ENCODE peak calls at places on chromosomes 11 and 22, in six cellular contexts. M is HepG2, D is A549, S is endothelial cell of umbilical vein, I is K562, J is GM12878. O is an unnamed sample.

GRCh38 chr11:113179181-113179701 is 135.1 kb upstream of the TTC12 start:
- DNase-seq in S (no peak), D (no peak), M (no peak), I (no peak), J (no peak), O (no peak)

GRCh38 chr11:62340269-62340901 is 3.1 kb downstream of the ASRGL1 start:
- DNase-seq in M (peak; percentile 60), S (peak; percentile 76), I (peak; percentile 39), J (peak; percentile 12), D (peak; percentile 30), O (peak; percentile 74)

GRCh38 chr22:46172522-46172921 is 22.2 kb downstream of the PPARA start:
- DNase-seq in D (no peak), S (no peak), M (no peak), J (no peak), I (no peak), O (no peak)

GRCh38 chr11:74169736-74170458 is 905 bp downstream of the C2CD3 start:
- DNase-seq in D (no peak), I (no peak), S (peak; percentile 4), M (no peak), J (no peak), O (peak; percentile 31)

GRCh38 chr11:2804189-2804588 is 81.4 kb downstream of the CDKN1C start:
- DNase-seq in I (no peak), S (no peak), J (no peak), D (no peak), M (no peak), O (no peak)

GRCh38 chr11:63682045-63682915 is 980 bp downstream of the RTN3 start:
- DNase-seq in D (peak; percentile 42), M (peak; percentile 8), J (no peak), S (peak; percentile 59), I (peak; percentile 30), O (peak; percentile 67)

GRCh38 chr11:75350743-75351540 is 519 bp downstream of the ARRB1 start:
- DNase-seq in D (no peak), J (no peak), M (no peak), S (peak; percentile 60), I (peak; percentile 68), O (peak; percentile 80)

GRCh38 chr11:57224537-57224936 is 12.5 kb downstream of the APLNR start:
- DNase-seq in I (no peak), D (peak; percentile 26), M (no peak), J (no peak), S (no peak), O (no peak)

GRCh38 chr11:68813778-68814177 is 27.9 kb downstream of the CPT1A start:
- DNase-seq in M (no peak), D (no peak), I (no peak), S (no peak), J (no peak), O (no peak)

GRCh38 chr22:49996532-49997220 is 15.9 kb downstream of the IL17REL start:
- DNase-seq in I (no peak), M (no peak), S (no peak), J (no peak), D (no peak), O (no peak)

GRCh38 chr11:86138958-86139357 is 70.1 kb upstream of the PICALM start:
- DNase-seq in I (no peak), J (peak; percentile 84), D (no peak), S (no peak), M (no peak), O (peak; percentile 94)

GRCh38 chr22:37409557-37409956 is 17.7 kb downstream of the ELFN2 start:
- DNase-seq in D (no peak), M (no peak), I (no peak), S (no peak), J (no peak), O (no peak)

GRCh38 chr11:44557464-44557863 is 8.0 kb upstream of the CD82 start:
- DNase-seq in D (no peak), S (no peak), J (no peak), M (no peak), I (no peak), O (peak; percentile 48)

GRCh38 chr11:68025047-68025446 is 5.4 kb upstream of the NDUFS8 start:
- DNase-seq in D (no peak), S (no peak), J (no peak), M (no peak), I (no peak), O (peak; percentile 48)

GRCh38 chr11:61747389-61748285 is 4.8 kb upstream of the MYRF start:
- DNase-seq in J (no peak), D (peak; percentile 78), S (peak; percentile 52), I (peak; percentile 89), M (peak; percentile 67), O (peak; percentile 68)

GRCh38 chr22:31295831-31296230 is 3.5 kb upstream of the PIK3IP1 start:
- DNase-seq in J (no peak), M (no peak), D (no peak), I (peak; percentile 40), S (peak; percentile 50), O (no peak)

GRCh38 chr11:83641511-83641910 is 355.3 kb upstream of the CCDC90B start:
- DNase-seq in M (no peak), S (no peak), I (no peak), D (no peak), J (no peak), O (no peak)

GRCh38 chr11:114399490-114399889 is 821 bp downstream of the C11orf71 start:
- DNase-seq in J (peak; percentile 7), D (no peak), S (no peak), I (peak; percentile 16), M (peak; percentile 8), O (no peak)

GRCh38 chr11:17013548-17014320 is 480 bp downstream of the PLEKHA7 start:
- DNase-seq in M (peak; percentile 19), D (peak; percentile 47), J (no peak), S (no peak), I (no peak), O (no peak)

GRCh38 chr11:85779956-85780640 is 30.8 kb downstream of the SYTL2 start:
- DNase-seq in D (no peak), M (no peak), S (no peak), J (no peak), I (no peak), O (no peak)

GRCh38 chr11:2837096-2837601 is 48.4 kb downstream of the CDKN1C start:
- DNase-seq in J (no peak), S (no peak), I (peak; percentile 82), M (peak; percentile 62), D (peak; percentile 28), O (peak; percentile 18)

GRCh38 chr22:24775769-24776492 is 1.4 kb upstream of the PIWIL3 start:
- DNase-seq in D (no peak), S (no peak), M (no peak), I (no peak), J (no peak), O (no peak)
- TF ChIP-seq CTCF in D (no peak), S (no peak), M (no peak), I (no peak), J (no peak), O (no peak)

GRCh38 chr22:41699264-41700104 is at the start of gene MEI1:
- DNase-seq in D (no peak), I (no peak), S (peak; percentile 80), J (peak; percentile 57), M (no peak), O (no peak)
- TF ChIP-seq MYC in D (no peak), I (no peak), S (no peak), J (no peak), M (no peak), O (no peak)

GRCh38 chr11:130069684-130070108 is at the start of gene APLP2:
- DNase-seq in S (peak; percentile 98), I (peak; percentile 97), M (peak; percentile 97), J (peak; percentile 75), D (peak; percentile 82), O (peak; percentile 99)

GRCh38 chr11:130068986-130069683 is 559 bp upstream of the APLP2 start:
- DNase-seq in J (no peak), I (no peak), M (no peak), S (peak; percentile 90), D (peak; percentile 47), O (no peak)

GRCh38 chr11:130071211-130071712 is 1.6 kb downstream of the APLP2 start:
- DNase-seq in I (peak; percentile 38), S (peak; percentile 66), J (no peak), M (peak; percentile 13), D (peak; percentile 5), O (peak; percentile 58)

GRCh38 chr11:130070829-130071205 is 1.1 kb downstream of the APLP2 start:
- DNase-seq in D (peak; percentile 4), M (no peak), J (no peak), S (no peak), I (no peak), O (peak; percentile 70)

DNA sequence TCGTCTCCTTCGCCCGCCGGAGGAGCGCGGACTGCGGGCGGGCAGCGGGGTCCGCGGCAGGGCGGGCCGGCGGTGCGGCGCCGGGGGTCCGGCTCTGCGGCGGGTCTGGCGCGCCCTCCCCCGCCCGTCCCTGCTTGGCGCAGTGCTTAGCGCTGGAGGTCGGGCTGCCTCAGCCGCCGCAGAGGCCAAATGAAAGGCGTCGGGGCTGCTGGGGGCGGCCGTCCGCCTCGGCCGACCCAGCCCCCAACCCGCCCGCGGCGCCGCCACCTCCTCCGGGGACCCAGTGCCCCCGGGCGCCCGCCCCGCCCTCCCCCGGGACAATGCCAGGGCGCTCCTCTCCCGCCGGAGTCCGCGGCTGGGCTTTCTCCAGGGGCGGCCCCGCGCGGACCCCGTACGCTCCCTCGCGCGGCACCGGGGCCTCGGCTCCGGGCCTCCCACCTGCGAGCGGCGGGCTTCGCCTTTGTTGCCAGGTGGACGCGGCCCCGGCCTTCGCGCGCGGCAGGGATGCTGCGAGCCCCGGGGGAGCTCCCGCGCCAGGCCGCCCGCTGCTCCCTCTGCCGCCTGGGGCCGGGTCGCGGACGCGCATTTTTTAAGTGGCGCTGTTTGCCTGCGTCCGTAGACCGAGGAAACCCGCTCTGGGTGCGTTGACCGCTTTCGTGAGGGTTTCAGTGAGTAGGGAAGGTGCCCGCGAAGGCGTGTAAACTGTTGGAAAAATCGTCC is 575 bp downstream of the APLP2 start:
- DNase-seq in D (peak; percentile 15), J (no peak), S (peak; percentile 45), M (no peak), I (peak; percentile 50), O (peak; percentile 72)
- TF ChIP-seq CTCF in D (no peak), J (peak; percentile 16), S (peak; percentile 19), M (peak; percentile 35), I (peak; percentile 34), O (peak; percentile 4)

GRCh38 chr11:11346249-11346648 is 6.8 kb downstream of the CSNK2A3 start:
- DNase-seq in J (no peak), I (no peak), D (no peak), M (no peak), S (no peak), O (no peak)

GRCh38 chr11:11349051-11349450 is 4.0 kb downstream of the CSNK2A3 start:
- DNase-seq in J (no peak), D (no peak), M (no peak), S (no peak), I (no peak), O (no peak)

GRCh38 chr11:11349870-11350325 is 3.2 kb downstream of the CSNK2A3 start:
- DNase-seq in J (no peak), D (no peak), S (peak; percentile 56), M (no peak), I (no peak), O (no peak)

GRCh38 chr11:11348303-11348702 is 4.7 kb downstream of the CSNK2A3 start:
- DNase-seq in D (no peak), M (no peak), S (no peak), J (no peak), I (no peak), O (no peak)

DNA sequence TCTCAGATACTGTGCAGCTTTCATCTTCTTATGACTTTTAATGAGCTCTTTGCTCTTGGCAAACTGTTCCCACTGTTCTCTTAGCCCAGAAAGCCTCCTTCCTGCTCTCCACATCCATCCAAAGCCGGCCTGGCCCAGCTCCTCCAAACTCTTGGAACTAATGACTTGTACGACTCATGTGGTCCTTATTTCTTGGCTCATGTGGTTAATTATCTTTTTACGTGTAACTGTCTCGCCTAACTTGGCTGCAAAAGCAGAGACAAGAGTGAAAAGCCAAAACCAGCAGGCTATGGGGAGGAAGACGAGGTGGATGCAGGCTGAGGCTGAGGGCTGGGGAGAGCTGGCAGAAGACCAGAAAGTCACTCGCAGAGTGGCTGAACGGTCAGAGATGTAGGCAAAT is 5.5 kb downstream of the CSNK2A3 start:
- DNase-seq in J (no peak), M (no peak), I (no peak), D (no peak), S (no peak), O (no peak)
- TF ChIP-seq MYC in J (no peak), M (no peak), I (no peak), D (no peak), S (no peak), O (no peak)